ENCODE peak calls at places on chromosomes 7 and 10, in seven cellular contexts. M, I, A, E, B, N and V are unnamed samples.

GRCh38 chr10:2202401-2202800 is 465.1 kb upstream of the ADARB2 start:
- DNase-seq in M (no peak), I (no peak), A (no peak), E (no peak), B (peak; percentile 19), N (no peak), V (no peak)

GRCh38 chr7:84328571-84328970 is 134.0 kb upstream of the SEMA3A start:
- DNase-seq in M (no peak), I (no peak), A (no peak), E (no peak), B (no peak), N (no peak), V (no peak)

GRCh38 chr7:124152859-124153692 is 120.2 kb upstream of the TMEM229A start:
- DNase-seq in M (no peak), I (no peak), A (no peak), E (peak; percentile 12), B (peak; percentile 16), N (peak; percentile 59), V (no peak)

GRCh38 chr10:5648494-5649457 is 17.6 kb downstream of the ASB13 start:
- DNase-seq in M (no peak), I (peak; percentile 29), A (peak; percentile 32), E (no peak), B (no peak), N (no peak), V (no peak)

GRCh38 chr10:128476845-128477244 is 350.6 kb upstream of the MKI67 start:
- DNase-seq in M (no peak), I (no peak), A (peak; percentile 15), E (no peak), B (no peak), N (no peak), V (no peak)

GRCh38 chr7:127582361-127582760 is 3.0 kb downstream of the GCC1 start:
- DNase-seq in M (peak; percentile 85), I (no peak), A (peak; percentile 74), E (no peak), B (no peak), N (peak; percentile 91), V (no peak)

GRCh38 chr7:137342751-137343482 is 616 bp downstream of the PTN start:
- DNase-seq in M (no peak), I (no peak), A (no peak), E (no peak), B (no peak), N (peak; percentile 4), V (no peak)

GRCh38 chr7:108222236-108222892 is 92.2 kb upstream of the LAMB4 start:
- DNase-seq in M (no peak), I (no peak), A (no peak), E (peak; percentile 72), B (no peak), N (peak; percentile 60), V (peak; percentile 38)

GRCh38 chr10:126536148-126536547 is 134.3 kb downstream of the C10orf90 start:
- DNase-seq in M (no peak), I (no peak), A (no peak), E (peak; percentile 19), B (no peak), N (peak; percentile 43), V (no peak)

GRCh38 chr7:85102813-85103350 is 84.0 kb downstream of the SEMA3D start:
- DNase-seq in M (no peak), I (no peak), A (no peak), E (peak; percentile 26), B (no peak), N (peak; percentile 13), V (peak; percentile 22)

GRCh38 chr7:392822-393221 is 102.9 kb downstream of the FOXL3 start:
- DNase-seq in M (no peak), I (no peak), A (no peak), E (no peak), B (no peak), N (no peak), V (no peak)

GRCh38 chr7:80622531-80622930 is 15.9 kb upstream of the CD36 start:
- DNase-seq in M (no peak), I (no peak), A (no peak), E (peak; percentile 41), B (no peak), N (peak; percentile 82), V (peak; percentile 39)

GRCh38 chr7:79598351-79598750 is 144.9 kb upstream of the MAGI2 start:
- DNase-seq in M (no peak), I (no peak), A (no peak), E (no peak), B (no peak), N (no peak), V (no peak)

GRCh38 chr7:122255454-122255853 is 49.1 kb downstream of the FEZF1 start:
- DNase-seq in M (no peak), I (no peak), A (no peak), E (no peak), B (no peak), N (no peak), V (no peak)

GRCh38 chr7:102318482-102318971 is 31.9 kb downstream of the SH2B2 start:
- DNase-seq in M (peak; percentile 54), I (peak; percentile 30), A (peak; percentile 89), E (no peak), B (peak; percentile 72), N (peak; percentile 53), V (no peak)

GRCh38 chr7:26439502-26440252 is 148.0 kb downstream of the SNX10 start:
- DNase-seq in M (no peak), I (no peak), A (no peak), E (no peak), B (no peak), N (no peak), V (no peak)

GRCh38 chr7:121328508-121329459 is at the start of gene WNT16:
- DNase-seq in M (peak; percentile 26), I (peak; percentile 37), A (no peak), E (no peak), B (no peak), N (peak; percentile 41), V (no peak)

GRCh38 chr10:63103971-63104409 is 29.1 kb upstream of the NRBF2 start:
- DNase-seq in M (no peak), I (no peak), A (no peak), E (no peak), B (no peak), N (no peak), V (no peak)

GRCh38 chr10:13414855-13415254 is 66.8 kb upstream of the SEPHS1 start:
- DNase-seq in M (no peak), I (no peak), A (no peak), E (peak; percentile 26), B (no peak), N (peak; percentile 45), V (peak; percentile 9)

GRCh38 chr10:931326-932318 is at the start of gene LARP4B:
- DNase-seq in M (peak; percentile 98), I (peak; percentile 99), A (peak; percentile 99), E (peak; percentile 99), B (peak; percentile 97), N (peak; percentile 99), V (peak; percentile 96)

GRCh38 chr7:137893143-137893742 is 46.5 kb upstream of the DGKI start:
- DNase-seq in M (no peak), I (no peak), A (no peak), E (no peak), B (no peak), N (no peak), V (no peak)

GRCh38 chr10:116431598-116431997 is 4.0 kb downstream of the PNLIPRP3 start:
- DNase-seq in M (no peak), I (no peak), A (no peak), E (no peak), B (no peak), N (no peak), V (no peak)

GRCh38 chr7:65448824-65449504 is 75.3 kb downstream of the ZNF92 start:
- DNase-seq in M (no peak), I (no peak), A (no peak), E (peak; percentile 76), B (peak; percentile 78), N (peak; percentile 83), V (peak; percentile 85)

GRCh38 chr7:28674359-28674782 is 262.1 kb downstream of the CREB5 start:
- DNase-seq in M (no peak), I (no peak), A (no peak), E (no peak), B (peak; percentile 68), N (peak; percentile 7), V (no peak)

GRCh38 chr7:42911482-42912447 is at the start of gene C7orf25:
- DNase-seq in M (peak; percentile 97), I (peak; percentile 95), A (peak; percentile 99), E (peak; percentile 85), B (peak; percentile 95), N (peak; percentile 94), V (peak; percentile 88)
- TF ChIP-seq CTCF in M (no peak), I (no peak), A (no peak), E (no peak), B (no peak), N (no peak), V (no peak)

GRCh38 chr7:49389866-49390265 is 383.6 kb upstream of the VWC2 start:
- DNase-seq in M (no peak), I (no peak), A (no peak), E (no peak), B (no peak), N (no peak), V (no peak)
- TF ChIP-seq CTCF in M (no peak), I (no peak), A (no peak), E (no peak), B (no peak), N (no peak), V (no peak)

DNA sequence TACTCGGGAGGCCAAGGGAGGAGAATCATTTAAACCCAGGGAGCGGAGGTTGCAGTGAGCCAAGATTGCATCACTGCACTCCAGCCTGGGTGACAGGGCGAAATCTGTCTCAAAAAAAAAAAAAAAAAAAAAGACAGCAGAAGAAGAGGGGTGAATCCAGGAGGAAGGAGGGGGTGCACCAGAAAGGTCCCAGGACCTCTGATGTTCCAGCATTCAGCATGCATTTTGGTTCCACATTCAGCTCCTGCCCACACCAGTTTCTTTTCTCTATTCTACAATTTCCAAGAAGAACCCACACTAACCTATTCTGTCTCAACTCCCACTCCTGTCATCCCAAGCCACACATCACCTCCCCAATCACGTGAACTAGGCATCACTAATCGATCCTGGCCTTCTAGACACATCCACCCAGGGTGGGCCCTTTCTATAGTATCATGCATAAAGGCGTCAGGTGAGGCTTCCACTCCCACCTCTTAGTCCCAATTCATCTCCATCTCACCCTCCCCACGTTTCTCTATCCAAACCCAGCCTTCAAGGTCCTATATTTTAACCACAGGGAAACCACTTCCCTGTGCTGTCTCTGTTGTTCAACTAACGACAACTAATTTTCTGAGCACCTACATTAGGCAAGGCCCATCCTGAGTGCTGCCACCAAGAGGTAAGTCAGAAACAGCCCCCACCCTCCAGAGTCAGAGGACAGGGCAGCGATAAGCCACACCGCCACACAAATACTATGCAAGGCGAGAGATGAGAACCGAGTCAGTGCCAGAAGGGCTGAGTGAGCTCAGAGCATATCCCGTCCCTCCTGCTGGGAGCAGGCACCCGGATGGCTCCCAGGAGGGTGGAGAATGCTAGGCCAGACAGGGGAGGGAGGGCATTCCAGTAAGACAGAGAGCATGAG is 2.2 kb downstream of the ANXA11 start:
- DNase-seq in M (peak; percentile 92), I (peak; percentile 54), A (peak; percentile 88), E (peak; percentile 91), B (peak; percentile 34), N (peak; percentile 98), V (peak; percentile 87)
- TF ChIP-seq CTCF in M (peak; percentile 10), I (peak; percentile 50), A (peak; percentile 20), E (peak; percentile 20), B (no peak), N (peak; percentile 46), V (peak; percentile 60)

DNA sequence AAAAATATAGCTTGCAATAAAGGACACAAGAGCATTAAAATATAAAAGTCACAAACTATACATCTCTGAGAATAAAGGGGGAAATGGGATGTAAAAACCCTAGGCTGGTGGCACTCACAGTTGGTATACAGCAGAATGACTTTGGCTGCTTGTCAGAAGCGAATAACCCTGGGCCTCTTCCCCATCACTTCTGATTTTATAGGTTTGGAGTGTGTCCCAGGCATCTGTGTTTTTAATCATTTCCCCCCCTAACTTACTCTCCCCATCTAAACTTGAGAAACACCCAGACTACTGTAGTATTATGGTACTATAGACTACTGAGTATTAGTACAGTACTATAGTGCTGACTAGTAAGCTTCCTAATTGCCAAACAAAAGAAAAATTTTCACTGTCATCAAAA is 1.8 kb upstream of the RPA3 start:
- DNase-seq in M (no peak), I (no peak), A (no peak), E (peak; percentile 17), B (no peak), N (no peak), V (no peak)
- TF ChIP-seq CTCF in M (no peak), I (no peak), A (no peak), E (no peak), B (no peak), N (no peak), V (no peak)